ENCODE peak calls at places on chromosomes 4 and X, in nine cellular contexts. Q is heart right ventricle, G is SK-N-SH, P is thyroid gland, X is body of pancreas, B is stomach, F is left ventricle myocardium inferior, I is brain microvascular endothelial cell, A is IMR-90. D is an unnamed sample.
A peak's percentile ranks its signal among the peaks of the same experiment; 100 is the strongest.

GRCh38 chrX:146994163-146994562 is 179.6 kb upstream of the CXorf51A start:
- DNase-seq in G (no peak), Q (no peak), X (no peak), I (no peak), B (no peak), P (no peak), F (no peak), A (no peak), D (no peak)

GRCh38 chr4:160009656-160010493 is 907.0 kb downstream of the RAPGEF2 start:
- DNase-seq in X (no peak), Q (no peak), P (no peak), I (no peak), G (no peak), B (no peak), F (no peak), A (no peak), D (no peak)

GRCh38 chr4:81486502-81486901 is 14.8 kb upstream of the RASGEF1B start:
- DNase-seq in B (no peak), G (no peak), F (no peak), I (no peak), A (no peak), Q (no peak), X (no peak), P (no peak), D (no peak)

GRCh38 chr4:76926841-76927240 is 22.7 kb upstream of the SEPTIN11 start:
- DNase-seq in Q (no peak), A (no peak), B (no peak), G (no peak), I (no peak), X (no peak), F (no peak), P (no peak), D (no peak)

GRCh38 chr4:80134936-80135701 is 62.1 kb upstream of the ANTXR2 start:
- DNase-seq in F (no peak), I (no peak), B (no peak), P (no peak), A (peak; percentile 42), G (no peak), Q (no peak), X (no peak), D (peak; percentile 60)

GRCh38 chr4:103429283-103429682 is 231.1 kb upstream of the CENPE start:
- DNase-seq in A (no peak), X (no peak), F (no peak), G (peak; percentile 11), P (no peak), B (no peak), Q (no peak), I (no peak), D (no peak)

GRCh38 chrX:134936542-134936941 is 54.2 kb upstream of the SMIM10 start:
- DNase-seq in B (no peak), X (no peak), P (no peak), I (peak; percentile 27), G (no peak), F (no peak), Q (no peak), A (peak; percentile 77), D (no peak)

GRCh38 chr4:77473509-77473908 is 132.1 kb upstream of the CXCL13 start:
- DNase-seq in F (no peak), I (no peak), B (no peak), G (peak; percentile 15), P (no peak), X (no peak), Q (no peak), A (peak; percentile 4), D (no peak)

GRCh38 chr4:170522427-170522970 is 432.7 kb upstream of the AADAT start:
- DNase-seq in A (no peak), I (no peak), B (no peak), F (peak; percentile 20), P (no peak), Q (peak; percentile 22), G (no peak), X (no peak), D (no peak)

GRCh38 chr4:174357321-174357720 is 73.6 kb downstream of the CEP44 start:
- DNase-seq in A (no peak), G (no peak), I (no peak), P (no peak), X (no peak), B (no peak), Q (no peak), F (no peak), D (no peak)

GRCh38 chr4:1856071-1856919 is at the start of gene LETM1:
- DNase-seq in B (peak; percentile 96), A (peak; percentile 95), G (peak; percentile 98), I (peak; percentile 88), F (peak; percentile 96), X (peak; percentile 97), P (peak; percentile 98), Q (peak; percentile 95), D (peak; percentile 96)

GRCh38 chr4:1852904-1853623 is 2.9 kb downstream of the LETM1 start:
- DNase-seq in I (no peak), P (no peak), Q (no peak), F (no peak), X (no peak), G (no peak), B (peak; percentile 37), A (no peak), D (no peak)

GRCh38 chr4:1856920-1857699 is 1.2 kb upstream of the LETM1 start:
- DNase-seq in I (no peak), A (no peak), P (peak; percentile 83), X (peak; percentile 21), G (peak; percentile 67), F (no peak), Q (no peak), B (no peak), D (peak; percentile 35)

GRCh38 chr4:1855334-1856070 is 454 bp downstream of the LETM1 start:
- DNase-seq in I (no peak), B (no peak), X (peak; percentile 26), Q (no peak), P (peak; percentile 39), A (no peak), F (peak; percentile 35), G (peak; percentile 62), D (no peak)

DNA sequence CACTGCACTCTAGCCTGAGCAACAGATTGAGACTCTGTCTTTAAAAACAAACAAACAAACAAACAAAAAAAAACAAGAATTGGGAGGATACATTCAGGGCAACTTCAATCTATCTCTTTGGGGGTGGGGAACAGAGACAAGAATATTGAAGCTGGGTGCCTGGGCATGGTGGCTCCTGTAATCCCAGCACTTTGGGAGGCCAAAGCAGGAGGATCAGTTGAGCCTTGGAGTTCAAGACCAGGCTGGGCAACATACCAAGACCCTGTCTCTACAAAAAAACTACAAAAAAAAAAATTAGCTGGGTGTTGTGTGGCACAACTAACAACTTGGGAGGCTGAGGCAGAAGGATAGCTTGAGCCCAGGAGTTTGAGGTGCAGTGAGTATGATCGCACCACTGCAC is 1.2 kb downstream of the LETM1 start:
- DNase-seq in I (no peak), P (no peak), X (no peak), B (no peak), A (no peak), Q (no peak), G (no peak), F (no peak), D (no peak)
- H3K27ac ChIP-seq in I (no peak overlapping the region), P (no peak overlapping the region), X (no peak overlapping the region), B (peak overlapping the region; percentile 94), A (no peak overlapping the region), Q (peak overlapping the region; percentile 78), G (no peak overlapping the region), F (peak overlapping the region; percentile 86), D (no peak overlapping the region)

GRCh38 chrX:18666614-18667013 is 5.3 kb downstream of the RS1 start:
- DNase-seq in B (no peak), G (no peak), X (peak; percentile 9), I (no peak), A (no peak), P (no peak), F (no peak), Q (no peak), D (no peak)

GRCh38 chrX:18672008-18672407 is at the start of gene RS1:
- DNase-seq in G (no peak), X (no peak), I (no peak), A (no peak), B (no peak), Q (no peak), F (no peak), P (no peak), D (no peak)

GRCh38 chrX:18664947-18665346 is 7.0 kb downstream of the RS1 start:
- DNase-seq in X (no peak), Q (no peak), P (no peak), F (no peak), B (no peak), G (no peak), I (no peak), A (no peak), D (no peak)

GRCh38 chrX:18668059-18668458 is 3.8 kb downstream of the RS1 start:
- DNase-seq in I (no peak), P (no peak), A (no peak), B (no peak), X (no peak), F (no peak), G (no peak), Q (no peak), D (no peak)

DNA sequence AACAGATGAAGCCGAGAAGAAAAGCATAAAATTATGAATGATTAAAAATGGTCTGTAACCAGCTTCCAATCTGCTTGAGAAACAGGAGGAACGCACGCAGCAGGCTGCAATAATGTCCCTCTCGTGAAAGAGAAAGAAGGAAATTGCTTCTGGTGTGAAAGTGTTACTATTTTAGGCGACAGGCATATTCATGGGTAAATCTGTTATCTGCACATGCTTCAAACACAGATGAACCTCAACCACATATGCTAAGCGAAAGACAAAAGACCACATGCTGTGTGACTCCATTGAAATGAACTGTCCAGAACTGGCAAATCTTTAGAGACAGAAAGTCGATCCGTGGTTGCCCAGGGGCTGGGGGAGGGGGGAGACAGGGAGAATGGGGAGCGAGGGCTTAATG is 3.4 kb downstream of the RS1 start:
- DNase-seq in A (no peak), G (no peak), F (no peak), B (no peak), X (no peak), P (no peak), I (no peak), Q (no peak), D (no peak)
- H3K4me3 ChIP-seq in A (no peak overlapping the region), G (no peak overlapping the region), F (no peak overlapping the region), B (no peak overlapping the region), X (no peak overlapping the region), P (no peak overlapping the region), I (no peak overlapping the region), Q (no peak overlapping the region), D (no peak overlapping the region)

GRCh38 chr4:56425518-56425917 is 9.9 kb downstream of the PPAT start:
- DNase-seq in B (no peak), Q (no peak), F (no peak), I (no peak), G (no peak), X (no peak), P (no peak), A (no peak), D (no peak)
- H3K36me3 ChIP-seq in B (no peaks in the 10 kb centered on the region), Q (no peaks in the 10 kb centered on the region), F (no peaks in the 10 kb centered on the region), I (no peaks in the 10 kb centered on the region), G (no peaks in the 10 kb centered on the region), X (no peaks in the 10 kb centered on the region), P (no peaks in the 10 kb centered on the region), A (peaks cover 2% of the 10 kb centered on the region), D (no peaks in the 10 kb centered on the region)

GRCh38 chr4:128583753-128584712 is 225.5 kb upstream of the JADE1 start:
- DNase-seq in Q (peak; percentile 50), F (peak; percentile 49), X (peak; percentile 95), B (peak; percentile 88), P (peak; percentile 85), A (no peak), G (peak; percentile 61), I (no peak), D (peak; percentile 64)
- H3K27ac ChIP-seq in Q (peak overlapping the region; percentile 44), F (peak overlapping the region; percentile 76), X (peak overlapping the region; percentile 91), B (peak overlapping the region; percentile 69), P (peak overlapping the region; percentile 1), A (no peak overlapping the region), G (peak overlapping the region; percentile 75), I (no peak overlapping the region), D (no peak overlapping the region)

D was measured in cardiac muscle cell.